ENCODE peak calls at places on chromosome 4, in four cellular contexts. V is stomach, H is K562, R is body of pancreas. B is an unnamed sample. For H3K4me1 and H3K36me3, the result is how much of the 10 kb centered on the place peaks cover.

GRCh38 chr4:73448448-73449203 is 12.6 kb downstream of the AFP start:
- DNase-seq in V (no peak), H (no peak), R (no peak), B (no peak)

GRCh38 chr4:41339812-41340809 is 83.4 kb downstream of the UCHL1 start:
- DNase-seq in V (no peak), H (no peak), R (no peak), B (no peak)

GRCh38 chr4:113052379-113052951 is 3.0 kb downstream of the ANK2 start:
- DNase-seq in V (no peak), H (no peak), R (no peak), B (no peak)

GRCh38 chr4:154559141-154559841 is 3.5 kb upstream of the FGB start:
- DNase-seq in V (no peak), H (peak), R (no peak), B (no peak)

GRCh38 chr4:77449162-77449561 is 156.5 kb upstream of the CXCL13 start:
- DNase-seq in V (no peak), H (no peak), R (no peak), B (no peak)

GRCh38 chr4:21596521-21596920 is 352.1 kb downstream of the KCNIP4 start:
- DNase-seq in V (no peak), H (no peak), R (no peak), B (no peak)

GRCh38 chr4:57080781-57081650 is 29.2 kb downstream of the IGFBP7 start:
- DNase-seq in V (no peak), H (no peak), R (no peak), B (no peak)

GRCh38 chr4:123418486-123418931 is 21.9 kb downstream of the SPRY1 start:
- DNase-seq in V (peak), H (no peak), R (no peak), B (no peak)

GRCh38 chr4:14994242-14994641 is 8.0 kb upstream of the CPEB2 start:
- DNase-seq in V (no peak), H (no peak), R (no peak), B (no peak)

GRCh38 chr4:149999485-150000074 is 78.7 kb upstream of the DCLK2 start:
- DNase-seq in V (no peak), H (no peak), R (peak), B (peak)

GRCh38 chr4:68378226-68378625 is 28.3 kb upstream of the YTHDC1 start:
- DNase-seq in V (no peak), H (no peak), R (no peak), B (no peak)

GRCh38 chr4:107252621-107253020 is 216.5 kb upstream of the DKK2 start:
- DNase-seq in V (no peak), H (no peak), R (no peak), B (no peak)

GRCh38 chr4:111136438-111136837 is 513.6 kb upstream of the PITX2 start:
- DNase-seq in V (no peak), H (no peak), R (no peak), B (no peak)

GRCh38 chr4:156983366-156983765 is 11.8 kb upstream of the PDGFC start:
- DNase-seq in V (no peak), H (no peak), R (no peak), B (no peak)

GRCh38 chr4:44662623-44663006 is 11.2 kb upstream of the YIPF7 start:
- DNase-seq in V (no peak), H (no peak), R (no peak), B (no peak)

GRCh38 chr4:37641352-37641751 is 44.8 kb downstream of the RELL1 start:
- DNase-seq in V (no peak), H (no peak), R (no peak), B (no peak)

GRCh38 chr4:74878323-74878722 is 54.6 kb upstream of the PARM1 start:
- DNase-seq in V (no peak), H (no peak), R (no peak), B (no peak)

GRCh38 chr4:180449395-180449956 is 1793.7 kb upstream of the TENM3 start:
- DNase-seq in V (no peak), H (no peak), R (no peak), B (no peak)

GRCh38 chr4:101682946-101683345 is 107.6 kb upstream of the BANK1 start:
- DNase-seq in V (no peak), H (no peak), R (no peak), B (no peak)

GRCh38 chr4:20629180-20630115 is 70.8 kb upstream of the PACRGL start:
- DNase-seq in V (no peak), H (no peak), R (no peak), B (no peak)

GRCh38 chr4:6235901-6236625 is 33.6 kb upstream of the WFS1 start:
- DNase-seq in V (peak), H (no peak), R (no peak), B (no peak)

GRCh38 chr4:81135501-81135900 is 79.5 kb downstream of the PRKG2 start:
- DNase-seq in V (no peak), H (no peak), R (no peak), B (no peak)

GRCh38 chr4:65538571-65538970 is 131.7 kb downstream of the EPHA5 start:
- DNase-seq in V (no peak), H (no peak), R (no peak), B (no peak)

GRCh38 chr4:167282171-167282864 is 48.0 kb upstream of the SPOCK3 start:
- DNase-seq in V (no peak), H (no peak), R (no peak), B (no peak)

GRCh38 chr4:5780831-5781480 is 70.0 kb downstream of the EVC start:
- DNase-seq in V (no peak), H (no peak), R (no peak), B (no peak)

GRCh38 chr4:110632506-110633357 is 9.9 kb upstream of the PITX2 start:
- DNase-seq in V (no peak), H (no peak), R (no peak), B (no peak)

GRCh38 chr4:165715989-165716388 is 157.0 kb upstream of the TLL1 start:
- DNase-seq in V (no peak), H (no peak), R (no peak), B (no peak)

GRCh38 chr4:152283806-152284470 is 252.0 kb downstream of the FBXW7 start:
- DNase-seq in V (no peak), H (no peak), R (no peak), B (no peak)

GRCh38 chr4:186942745-186943606 is 219.3 kb upstream of the FAT1 start:
- DNase-seq in V (no peak), H (no peak), R (peak), B (peak)

GRCh38 chr4:131426023-131426758 is 1722.9 kb upstream of the PCDH10 start:
- DNase-seq in V (no peak), H (no peak), R (no peak), B (no peak)

GRCh38 chr4:89101256-89102161 is 9.8 kb upstream of the TIGD2 start:
- DNase-seq in V (no peak), H (no peak), R (no peak), B (no peak)

GRCh38 chr4:96170198-96170597 is 330.3 kb downstream of the PDHA2 start:
- DNase-seq in V (no peak), H (peak), R (no peak), B (no peak)

GRCh38 chr4:10077492-10078335 is 38.9 kb downstream of the WDR1 start:
- DNase-seq in V (peak), H (peak), R (peak), B (peak)

GRCh38 chr4:73452953-73453700 is 17.1 kb downstream of the AFP start:
- DNase-seq in V (no peak), H (no peak), R (no peak), B (no peak)

GRCh38 chr4:17562157-17562556 is 14.8 kb upstream of the LAP3 start:
- DNase-seq in V (no peak), H (peak), R (no peak), B (no peak)

GRCh38 chr4:37604464-37604863 is 81.7 kb downstream of the RELL1 start:
- DNase-seq in V (no peak), H (no peak), R (no peak), B (no peak)

GRCh38 chr4:151304755-151305154 is 20.6 kb downstream of the SH3D19 start:
- DNase-seq in V (no peak), H (no peak), R (no peak), B (no peak)

GRCh38 chr4:144356941-144357381 is 216.4 kb upstream of the GYPA start:
- DNase-seq in V (no peak), H (no peak), R (no peak), B (no peak)

GRCh38 chr4:26568446-26568994 is 15.4 kb upstream of the TBC1D19 start:
- DNase-seq in V (no peak), H (no peak), R (no peak), B (no peak)

GRCh38 chr4:109206610-109207009 is 95.8 kb downstream of the COL25A1 start:
- DNase-seq in V (no peak), H (no peak), R (no peak), B (no peak)

DNA sequence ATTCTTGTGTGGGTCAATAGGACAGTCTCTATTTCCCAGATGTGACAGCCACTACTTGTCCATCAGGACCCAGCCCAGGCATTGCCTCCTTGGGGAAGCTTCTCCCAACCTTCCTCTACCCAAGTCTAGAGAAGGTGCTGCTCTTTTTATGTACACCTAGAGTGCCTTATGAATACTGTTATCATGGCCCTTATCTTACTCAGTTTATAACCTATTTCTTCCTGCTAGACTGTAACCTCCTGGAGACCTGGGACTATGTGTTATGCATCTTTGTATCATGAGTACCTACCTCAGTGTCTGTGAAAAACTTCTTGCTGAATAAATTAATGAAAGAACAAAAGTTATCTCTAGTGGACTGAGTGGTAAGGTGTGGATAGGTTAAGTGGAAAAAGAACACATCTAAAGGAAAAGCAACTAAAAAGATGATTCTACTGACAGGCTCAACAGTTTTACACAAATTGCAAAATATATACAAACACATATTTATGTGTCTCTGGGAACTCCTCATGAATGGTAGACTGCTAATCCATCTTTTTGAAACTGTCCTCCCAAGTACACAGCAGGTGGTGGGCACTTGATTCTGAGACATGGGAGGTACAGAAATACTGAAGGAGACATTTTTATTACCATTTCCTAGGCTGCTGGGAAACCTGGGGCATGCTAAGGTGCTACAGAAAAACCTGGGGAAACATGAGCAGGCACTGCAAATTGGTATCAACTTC is 106.6 kb downstream of the SH3RF1 start:
- DNase-seq in V (no peak), H (no peak), R (no peak), B (no peak)
- H3K4me1 ChIP-seq in V (under half), H (under half), R (under half), B (under half)

GRCh38 chr4:185304541-185304940 is 91.2 kb downstream of the LRP2BP start:
- DNase-seq in V (no peak), H (no peak), R (no peak), B (no peak)

GRCh38 chr4:185307136-185307950 is 88.4 kb downstream of the LRP2BP start:
- DNase-seq in V (no peak), H (no peak), R (no peak), B (no peak)

GRCh38 chr4:185309770-185310169 is 86.0 kb downstream of the LRP2BP start:
- DNase-seq in V (no peak), H (no peak), R (no peak), B (no peak)

GRCh38 chr4:185305979-185306442 is 89.7 kb downstream of the LRP2BP start:
- DNase-seq in V (no peak), H (no peak), R (no peak), B (no peak)

DNA sequence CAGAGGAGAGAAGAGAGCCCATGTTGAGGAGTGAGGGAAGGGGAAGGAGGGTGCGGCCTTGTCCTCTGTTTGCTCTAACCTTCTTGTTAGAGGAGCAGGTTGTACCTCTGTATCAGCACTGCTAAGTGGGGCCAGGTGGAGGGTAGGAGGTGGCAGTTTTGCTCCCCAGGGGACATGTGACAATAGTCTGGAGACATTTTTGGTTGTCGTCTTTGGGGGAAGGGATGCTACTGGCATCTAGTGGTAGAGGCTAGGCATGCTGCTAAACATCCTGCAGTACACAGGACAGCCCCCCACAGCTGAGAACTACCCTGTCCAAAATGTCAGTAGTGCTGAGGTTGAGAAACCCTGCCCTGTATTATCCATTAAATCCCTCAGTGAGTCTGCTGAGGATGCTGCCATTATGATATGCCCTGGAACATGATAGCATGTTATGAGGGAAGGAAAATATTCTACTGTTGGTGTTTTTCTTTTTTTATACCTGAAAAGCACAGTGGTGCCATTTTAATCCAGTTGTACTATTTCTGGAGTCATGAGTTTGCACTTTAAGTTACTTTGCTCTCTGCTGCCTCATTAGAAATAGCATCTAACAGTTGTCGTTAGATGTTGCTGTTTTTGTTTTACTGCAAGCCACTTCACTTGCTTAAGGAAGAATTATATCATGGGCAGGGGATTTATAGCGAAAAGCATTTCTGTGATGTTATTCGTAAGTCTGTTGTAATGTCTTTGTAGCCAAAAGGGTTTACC is 90.6 kb downstream of the LRP2BP start:
- DNase-seq in V (no peak), H (no peak), R (no peak), B (no peak)
- TF ChIP-seq POLR2A in V (no peak), H (no peak), R (no peak), B (no peak)

GRCh38 chr4:781493-782216 is 44.3 kb downstream of the CPLX1 start:
- DNase-seq in V (peak), H (peak), R (peak), B (peak)

GRCh38 chr4:779555-779954 is 46.4 kb downstream of the CPLX1 start:
- DNase-seq in V (no peak), H (no peak), R (no peak), B (no peak)

GRCh38 chr4:776743-777441 is 49.0 kb downstream of the CPLX1 start:
- DNase-seq in V (no peak), H (no peak), R (no peak), B (no peak)

GRCh38 chr4:780730-781492 is 45.0 kb downstream of the CPLX1 start:
- DNase-seq in V (no peak), H (no peak), R (peak), B (no peak)

DNA sequence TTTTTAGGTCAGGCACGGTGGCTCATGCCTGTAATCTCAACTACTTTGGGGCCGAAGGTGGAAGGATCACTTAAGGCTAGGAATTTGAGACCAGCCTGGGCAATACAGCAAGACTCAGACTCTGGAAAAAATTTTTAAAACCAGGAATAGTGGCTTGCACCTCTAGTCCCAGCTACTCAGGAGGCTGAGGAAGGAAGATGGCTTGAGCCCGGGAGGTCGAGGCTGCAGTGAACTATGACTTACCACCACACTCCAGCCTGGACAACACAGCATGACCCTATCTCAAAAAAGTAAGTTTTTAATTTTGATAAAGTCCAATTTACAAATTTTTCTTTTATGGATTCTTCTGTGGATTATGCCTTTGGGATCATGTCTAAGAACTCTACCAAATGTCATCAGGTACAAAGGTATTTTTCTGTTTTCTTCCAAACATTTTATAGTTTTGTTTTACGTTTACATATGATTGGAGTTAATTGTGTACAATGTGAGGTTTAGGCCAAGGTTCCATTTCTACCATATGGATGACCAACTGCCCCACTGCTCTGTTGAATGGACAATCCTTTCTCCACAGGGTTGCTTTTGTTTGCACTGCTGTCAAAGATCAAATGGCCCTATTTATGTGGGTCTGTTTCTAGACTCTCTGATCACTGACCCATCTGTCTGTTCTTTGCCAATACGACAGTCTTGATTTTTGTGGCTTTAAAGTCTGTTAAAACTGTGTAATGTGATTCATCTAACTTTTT is 48.2 kb downstream of the CPLX1 start:
- DNase-seq in V (no peak), H (no peak), R (no peak), B (no peak)
- H3K36me3 ChIP-seq in V (half or more), H (half or more), R (under half), B (under half)

DNA sequence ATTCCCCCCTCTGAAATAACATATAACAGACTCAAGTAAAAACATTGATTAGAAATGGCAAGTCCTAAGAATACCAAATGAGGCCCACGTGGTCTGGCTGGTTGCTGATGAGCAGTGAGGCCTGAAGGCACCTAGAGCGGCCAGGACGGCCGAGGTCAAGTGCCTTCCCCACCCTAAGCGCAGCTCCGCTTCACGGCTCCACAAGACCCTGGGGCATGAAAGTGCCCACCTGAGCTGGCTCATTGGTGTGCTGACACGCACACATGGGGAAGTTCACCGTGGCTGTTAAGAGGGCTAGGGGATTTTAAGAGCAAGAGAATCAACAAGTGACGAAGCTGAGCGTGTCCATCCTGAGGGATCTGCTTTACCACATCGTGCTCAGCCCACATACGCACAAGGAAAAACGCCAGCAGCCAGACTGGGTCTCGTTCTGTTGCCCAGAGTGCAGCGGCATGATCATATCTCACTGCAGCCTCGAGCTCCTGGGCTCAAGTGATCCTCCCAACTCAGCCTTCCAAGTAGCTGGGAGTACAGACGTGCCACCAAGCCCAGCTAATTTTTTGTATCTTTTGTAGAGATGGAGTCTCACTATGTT is 22.4 kb downstream of the DCTD start:
- DNase-seq in V (no peak), H (no peak), R (no peak), B (no peak)
- H3K4me1 ChIP-seq in V (under half), H (under half), R (under half), B (under half)

DNA sequence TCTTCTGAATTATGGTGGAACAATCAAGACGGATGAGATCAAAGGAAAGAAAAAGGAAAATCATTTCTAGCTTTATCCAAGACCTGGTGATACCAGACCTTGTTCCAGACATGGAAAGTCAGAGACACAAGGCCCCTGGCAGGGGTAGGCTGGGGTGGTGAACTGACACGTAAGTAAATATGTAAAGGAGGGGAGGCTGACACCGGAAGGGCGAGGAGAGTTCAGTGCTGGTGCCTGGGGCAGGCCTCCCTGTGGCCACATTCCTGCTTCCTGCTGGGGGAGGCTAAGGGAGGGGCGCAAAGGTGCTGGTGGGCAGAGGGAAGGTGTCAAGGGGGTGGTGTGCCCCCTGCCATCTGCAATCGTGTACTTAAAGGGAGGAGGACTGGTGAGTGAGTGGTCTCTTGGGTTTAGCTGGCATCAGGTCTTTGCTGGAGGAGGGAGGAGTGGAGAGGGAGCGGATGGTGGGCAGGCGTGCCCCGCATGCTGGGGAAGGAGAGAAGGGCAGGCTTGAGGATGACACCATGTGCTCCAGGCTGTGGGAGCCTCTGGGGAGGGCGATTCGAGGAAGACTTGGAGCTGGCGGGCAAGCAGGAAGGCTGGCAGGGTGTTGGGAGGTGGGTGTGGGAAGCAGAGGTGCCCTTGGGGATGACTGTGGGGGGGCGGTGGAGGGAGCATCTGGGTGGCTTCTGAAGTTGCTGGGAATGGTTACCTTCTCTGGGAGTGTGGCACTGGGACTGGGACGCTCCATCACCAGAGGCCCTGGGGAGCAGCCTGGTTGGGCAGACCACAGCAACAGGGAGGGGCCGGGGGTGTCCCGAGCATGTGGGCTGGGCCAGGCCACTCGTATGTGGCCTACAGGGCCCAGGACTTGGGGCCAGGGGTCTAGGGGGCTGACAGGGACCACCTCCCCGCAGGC is 30.6 kb upstream of the AFAP1 start:
- DNase-seq in V (peak), H (no peak), R (no peak), B (peak)
- TF ChIP-seq POLR2A in V (no peak), H (no peak), R (no peak), B (no peak)